ENCODE peak calls at places on chromosomes 7 and 10, in seven cellular contexts. A, C, B, Y, U, K and Q are unnamed samples.

GRCh38 chr7:70035509-70035908 is 437.2 kb downstream of the AUTS2 start:
- DNase-seq in C (no peak), K (no peak), Y (no peak), U (no peak), A (no peak), B (no peak), Q (no peak)

GRCh38 chr10:92785118-92785517 is 63.2 kb upstream of the EXOC6 start:
- DNase-seq in C (no peak), U (no peak), Y (no peak), A (no peak), K (no peak), B (no peak), Q (no peak)

GRCh38 chr10:89904755-89905154 is 203.4 kb downstream of the KIF20B start:
- DNase-seq in K (no peak), A (no peak), Y (no peak), C (no peak), U (no peak), B (peak; percentile 66), Q (no peak)

GRCh38 chr7:104033837-104034236 is 44.4 kb upstream of the RELN start:
- DNase-seq in U (no peak), Y (no peak), C (no peak), B (no peak), A (no peak), K (no peak), Q (no peak)

GRCh38 chr10:122490786-122491680 is 29.7 kb downstream of the HTRA1 start:
- DNase-seq in A (no peak), B (peak; percentile 79), Y (no peak), U (no peak), C (no peak), K (peak; percentile 31), Q (peak; percentile 13)

GRCh38 chr7:95391761-95392160 is 4.4 kb downstream of the PON3 start:
- DNase-seq in K (no peak), Y (no peak), B (no peak), C (no peak), A (no peak), U (no peak), Q (no peak)

GRCh38 chr7:157523766-157524421 is 187.1 kb downstream of the DNAJB6 start:
- DNase-seq in B (no peak), C (no peak), A (no peak), K (no peak), Y (peak; percentile 47), U (no peak), Q (no peak)

GRCh38 chr10:86520871-86521619 is 547 bp downstream of the WAPL start:
- DNase-seq in B (peak; percentile 65), Y (peak; percentile 57), K (peak; percentile 60), C (peak; percentile 67), U (peak; percentile 49), A (no peak), Q (peak; percentile 44)

GRCh38 chr10:99828464-99828863 is 46.0 kb downstream of the ABCC2 start:
- DNase-seq in B (no peak), A (peak; percentile 12), Y (no peak), K (no peak), C (no peak), U (no peak), Q (no peak)

GRCh38 chr7:69708857-69709256 is 110.6 kb downstream of the AUTS2 start:
- DNase-seq in Y (no peak), C (no peak), U (no peak), K (no peak), A (no peak), B (peak; percentile 74), Q (no peak)

GRCh38 chr7:140542226-140542625 is 62.9 kb upstream of the MKRN1 start:
- DNase-seq in U (peak; percentile 52), C (no peak), K (peak; percentile 59), B (peak; percentile 65), Y (no peak), A (no peak), Q (no peak)

GRCh38 chr10:76305930-76306612 is 874.6 kb downstream of the LRMDA start:
- DNase-seq in Y (no peak), K (no peak), A (no peak), C (no peak), B (no peak), U (no peak), Q (no peak)

GRCh38 chr7:100942038-100942774 is 7.1 kb upstream of the MUC3A start:
- DNase-seq in U (no peak), C (peak; percentile 68), A (no peak), B (no peak), Y (no peak), K (no peak), Q (no peak)

GRCh38 chr7:95545666-95546065 is 50.6 kb downstream of the PDK4 start:
- DNase-seq in C (no peak), Y (no peak), B (no peak), A (no peak), K (no peak), U (no peak), Q (no peak)

GRCh38 chr7:79749851-79750250 is 296.4 kb upstream of the MAGI2 start:
- DNase-seq in A (no peak), Y (no peak), U (no peak), B (no peak), C (no peak), K (no peak), Q (no peak)

GRCh38 chr10:114420811-114421485 is 16.6 kb upstream of the AFAP1L2 start:
- DNase-seq in K (no peak), U (no peak), A (no peak), C (no peak), Y (no peak), B (peak; percentile 33), Q (no peak)

GRCh38 chr7:150949564-150949963 is 28.6 kb downstream of the KCNH2 start:
- DNase-seq in U (no peak), K (no peak), A (no peak), Y (no peak), B (no peak), C (peak; percentile 22), Q (no peak)

GRCh38 chr10:11131112-11131639 is 113.5 kb downstream of the CELF2 start:
- DNase-seq in Y (no peak), A (no peak), B (no peak), C (no peak), K (no peak), U (no peak), Q (no peak)

GRCh38 chr7:157569967-157570366 is 233.2 kb downstream of the DNAJB6 start:
- DNase-seq in U (no peak), A (no peak), C (no peak), B (no peak), K (no peak), Y (no peak), Q (no peak)

GRCh38 chr10:86123745-86124144 is 242.8 kb downstream of the GRID1 start:
- DNase-seq in C (no peak), Y (no peak), U (no peak), B (no peak), A (no peak), K (no peak), Q (no peak)

GRCh38 chr10:63464402-63465292 is 1.1 kb downstream of the JMJD1C start:
- DNase-seq in B (no peak), C (no peak), A (no peak), Y (no peak), U (no peak), K (no peak), Q (peak; percentile 2)

GRCh38 chr10:122145113-122145512 is 126.0 kb upstream of the BTBD16 start:
- DNase-seq in U (no peak), A (no peak), B (no peak), K (no peak), Y (no peak), C (no peak), Q (no peak)

GRCh38 chr7:140680886-140681285 is 8.1 kb downstream of the ADCK2 start:
- DNase-seq in C (no peak), B (no peak), U (no peak), Y (no peak), A (no peak), K (no peak), Q (no peak)

GRCh38 chr7:114087674-114088539 is 169.1 kb upstream of the PPP1R3A start:
- DNase-seq in C (no peak), U (no peak), A (no peak), B (peak; percentile 8), Y (no peak), K (no peak), Q (no peak)

GRCh38 chr10:105068497-105068896 is 427.4 kb downstream of the SORCS3 start:
- DNase-seq in B (peak; percentile 81), A (no peak), C (no peak), Y (no peak), K (no peak), U (no peak), Q (no peak)

DNA sequence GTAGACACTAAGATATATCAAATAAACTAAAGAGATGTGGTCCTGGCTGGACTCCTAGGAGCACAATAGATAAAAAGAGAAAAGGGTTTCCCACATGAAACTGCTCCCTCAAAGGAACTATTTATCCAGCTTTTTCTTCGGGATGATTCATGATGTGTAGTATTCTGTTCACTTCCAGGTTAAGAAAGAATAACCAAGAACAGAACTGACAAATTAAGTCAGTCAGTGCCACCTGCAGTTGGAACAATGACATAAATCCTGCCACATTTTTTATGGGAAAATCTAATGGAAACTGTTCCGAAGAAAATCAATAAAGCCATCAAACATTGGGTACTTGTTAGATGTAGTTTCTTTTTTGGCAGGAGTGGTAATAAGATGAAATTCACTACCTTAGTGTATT is 87.1 kb downstream of the POLR1F start:
- DNase-seq in U (no peak), B (no peak), Y (no peak), C (no peak), A (no peak), K (no peak), Q (no peak)
- H3K9me3 ChIP-seq in U (peaks cover 12% of the 10 kb centered on the region), B (no peaks in the 10 kb centered on the region), Y (no peaks in the 10 kb centered on the region), C (no peaks in the 10 kb centered on the region), A (no peaks in the 10 kb centered on the region), K (no peaks in the 10 kb centered on the region), Q (no peaks in the 10 kb centered on the region)

GRCh38 chr10:133509700-133510099 is 17.5 kb upstream of the CYP2E1 start:
- DNase-seq in U (no peak), C (no peak), Y (no peak), K (no peak), B (no peak), A (no peak), Q (no peak)
- H3K9me3 ChIP-seq in U (peaks cover 20% of the 10 kb centered on the region), C (peaks cover 5% of the 10 kb centered on the region), Y (no peaks in the 10 kb centered on the region), K (peaks cover 17% of the 10 kb centered on the region), B (no peaks in the 10 kb centered on the region), A (no peaks in the 10 kb centered on the region), Q (no peaks in the 10 kb centered on the region)

GRCh38 chr7:156121434-156121833 is 309.2 kb upstream of the SHH start:
- DNase-seq in A (no peak), U (no peak), C (no peak), Y (no peak), K (no peak), B (no peak), Q (no peak)
- H3K9me3 ChIP-seq in A (no peaks in the 10 kb centered on the region), U (no peaks in the 10 kb centered on the region), C (no peaks in the 10 kb centered on the region), Y (no peaks in the 10 kb centered on the region), K (no peaks in the 10 kb centered on the region), B (no peaks in the 10 kb centered on the region), Q (no peaks in the 10 kb centered on the region)

GRCh38 chr7:30911133-30911532 is 520 bp upstream of the AQP1 start:
- DNase-seq in K (no peak), A (no peak), Y (no peak), C (no peak), B (no peak), U (peak; percentile 14), Q (no peak)
- H3K9me3 ChIP-seq in K (no peaks in the 10 kb centered on the region), A (no peaks in the 10 kb centered on the region), Y (no peaks in the 10 kb centered on the region), C (no peaks in the 10 kb centered on the region), B (no peaks in the 10 kb centered on the region), U (no peaks in the 10 kb centered on the region), Q (no peaks in the 10 kb centered on the region)